ENCODE peak calls at places on chromosomes 5 and 9, in four cellular contexts. V, F, L and D are unnamed samples. For H3K79me2, the result is how much of the 10 kb centered on the place peaks cover.

GRCh38 chr9:133943781-133944745 is 48.1 kb downstream of the VAV2 start:
- DNase-seq in F (no peak), V (peak), L (no peak), D (no peak)

GRCh38 chr5:166073921-166074838 is 2217.3 kb upstream of the WWC1 start:
- DNase-seq in L (no peak), F (no peak), V (no peak), D (no peak)

GRCh38 chr5:77877516-77878070 is 101.5 kb upstream of the TBCA start:
- DNase-seq in F (no peak), L (no peak), V (no peak), D (no peak)

GRCh38 chr9:88230612-88231011 is 92.3 kb upstream of the SPATA31C2 start:
- DNase-seq in V (peak), L (peak), F (no peak), D (no peak)

GRCh38 chr5:146072595-146072994 is 32.8 kb downstream of the PLAC8L1 start:
- DNase-seq in F (no peak), L (no peak), V (no peak), D (no peak)

GRCh38 chr9:128470560-128470959 is 14.8 kb downstream of the ODF2 start:
- DNase-seq in V (no peak), L (peak), F (peak), D (no peak)

GRCh38 chr9:36250079-36250478 is 8.2 kb downstream of the GNE start:
- DNase-seq in F (no peak), V (peak), L (no peak), D (no peak)

GRCh38 chr9:94014066-94014654 is 59.0 kb upstream of the BARX1 start:
- DNase-seq in F (peak), L (peak), V (peak), D (no peak)

GRCh38 chr5:95365302-95366095 is 25.7 kb upstream of the FAM81B start:
- DNase-seq in L (no peak), F (no peak), V (no peak), D (no peak)

GRCh38 chr5:89849819-89850515 is 559.6 kb downstream of the CETN3 start:
- DNase-seq in V (no peak), F (no peak), L (no peak), D (no peak)

GRCh38 chr5:84688566-84688965 is 303.9 kb upstream of the EDIL3 start:
- DNase-seq in F (peak), V (peak), L (peak), D (peak)

GRCh38 chr5:141856030-141856790 is 22.0 kb downstream of the PCDH1 start:
- DNase-seq in F (no peak), L (no peak), V (no peak), D (no peak)

GRCh38 chr5:5025774-5026406 is 114.2 kb upstream of the ADAMTS16 start:
- DNase-seq in F (no peak), V (no peak), L (peak), D (no peak)

GRCh38 chr5:173180331-173180730 is 36.0 kb downstream of the BNIP1 start:
- DNase-seq in L (no peak), F (no peak), V (no peak), D (no peak)

GRCh38 chr5:80755634-80756033 is 100.9 kb upstream of the DHFR start:
- DNase-seq in V (peak), F (no peak), L (no peak), D (no peak)

GRCh38 chr9:98692392-98692791 is 16.3 kb downstream of the GABBR2 start:
- DNase-seq in V (no peak), F (no peak), L (no peak), D (no peak)

GRCh38 chr5:10337107-10337506 is 16.4 kb upstream of the MARCHF6 start:
- DNase-seq in V (no peak), F (no peak), L (no peak), D (no peak)

GRCh38 chr5:92022414-92022813 is 639.3 kb upstream of the ARRDC3 start:
- DNase-seq in L (no peak), V (no peak), F (no peak), D (no peak)

GRCh38 chr9:133475292-133475941 is 3.5 kb downstream of the SLC2A6 start:
- DNase-seq in V (no peak), F (no peak), L (no peak), D (no peak)

GRCh38 chr5:154296525-154297159 is 106.1 kb downstream of the GALNT10 start:
- DNase-seq in L (peak), F (no peak), V (no peak), D (no peak)

GRCh38 chr5:16931334-16932110 is 4.6 kb downstream of the MYO10 start:
- DNase-seq in L (no peak), F (peak), V (no peak), D (no peak)
- H3K79me2 ChIP-seq in L (half or more), F (half or more), V (half or more), D (half or more)

DNA sequence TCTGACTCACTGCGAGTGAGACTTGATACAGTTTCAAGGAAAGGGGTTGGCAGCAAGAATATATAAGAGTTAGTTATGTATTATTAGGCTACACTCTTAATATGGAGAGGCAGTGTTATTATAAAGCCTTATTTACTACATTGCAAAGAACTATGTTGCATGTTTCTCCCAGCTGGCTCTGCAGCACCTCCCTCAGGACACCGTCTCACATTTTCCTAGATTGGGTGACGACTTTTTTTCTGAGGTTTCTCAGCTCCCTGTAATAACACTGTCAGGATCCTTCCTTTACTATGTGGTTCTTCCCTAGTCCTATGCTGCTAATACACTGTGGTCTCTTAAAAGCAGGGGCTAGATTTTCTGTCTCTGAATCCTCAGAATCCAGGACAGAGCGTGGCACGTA is 153.7 kb downstream of the INSYN2B start:
- DNase-seq in F (no peak), L (peak), V (no peak), D (no peak)
- TF ChIP-seq CTCF in F (peak), L (peak), V (peak), D (peak)

GRCh38 chr5:160442824-160443431 is 21.3 kb downstream of the PTTG1 start:
- DNase-seq in L (no peak), F (no peak), V (peak), D (no peak)
- H3K79me2 ChIP-seq in L (under half), F (under half), V (under half), D (under half)

GRCh38 chr5:6781711-6782110 is 68.5 kb downstream of the TENT4A start:
- DNase-seq in F (no peak), L (peak), V (peak), D (peak)

GRCh38 chr5:6783787-6784186 is 70.6 kb downstream of the TENT4A start:
- DNase-seq in V (no peak), L (no peak), F (no peak), D (no peak)

GRCh38 chr5:6784481-6784880 is 71.2 kb downstream of the TENT4A start:
- DNase-seq in L (no peak), F (no peak), V (no peak), D (no peak)

GRCh38 chr5:6785161-6785860 is 72.1 kb downstream of the TENT4A start:
- DNase-seq in V (no peak), L (no peak), F (no peak), D (no peak)

GRCh38 chr5:6780802-6781391 is 67.7 kb downstream of the TENT4A start:
- DNase-seq in F (no peak), L (peak), V (no peak), D (no peak)
- TF ChIP-seq CTCF in F (peak), L (peak), V (peak), D (peak)